ENCODE peak calls at places on chromosome 12, in nine cellular contexts. One of them, this sample, is unnamed.

GRCh38 chr12:125185740-125186470 is 120.7 kb downstream of the AACS start:
- DNase-seq in OCI-LY7: peak
- DNase-seq in HFF-Myc: no peak
- DNase-seq in esophagus squamous epithelium: no peak
- DNase-seq in left ventricle myocardium inferior: peak
- DNase-seq in upper lobe of right lung: peak
- DNase-seq in fibroblast of pulmonary artery: peak
- DNase-seq in lung: peak
- DNase-seq in cardiac fibroblast: peak
- DNase-seq in this sample: no peak

GRCh38 chr12:120468271-120468845 is 1.2 kb downstream of the SRSF9 start:
- DNase-seq in lung: peak
- DNase-seq in HFF-Myc: no peak
- DNase-seq in esophagus squamous epithelium: no peak
- DNase-seq in cardiac fibroblast: peak
- DNase-seq in fibroblast of pulmonary artery: peak
- DNase-seq in OCI-LY7: peak
- DNase-seq in left ventricle myocardium inferior: no peak
- DNase-seq in upper lobe of right lung: peak
- DNase-seq in this sample: peak

GRCh38 chr12:3129301-3130052 is 52.3 kb downstream of the TSPAN9 start:
- DNase-seq in OCI-LY7: no peak
- DNase-seq in lung: no peak
- DNase-seq in HFF-Myc: peak
- DNase-seq in left ventricle myocardium inferior: no peak
- DNase-seq in esophagus squamous epithelium: no peak
- DNase-seq in cardiac fibroblast: peak
- DNase-seq in fibroblast of pulmonary artery: peak
- DNase-seq in upper lobe of right lung: no peak
- DNase-seq in this sample: no peak

GRCh38 chr12:100164153-100164704 is 21.6 kb upstream of the BLTP3B start:
- DNase-seq in esophagus squamous epithelium: no peak
- DNase-seq in lung: no peak
- DNase-seq in HFF-Myc: no peak
- DNase-seq in upper lobe of right lung: no peak
- DNase-seq in left ventricle myocardium inferior: no peak
- DNase-seq in cardiac fibroblast: no peak
- DNase-seq in fibroblast of pulmonary artery: no peak
- DNase-seq in OCI-LY7: no peak
- DNase-seq in this sample: no peak

GRCh38 chr12:46896680-46897079 is 70.9 kb upstream of the SLC38A4 start:
- DNase-seq in lung: no peak
- DNase-seq in fibroblast of pulmonary artery: no peak
- DNase-seq in HFF-Myc: no peak
- DNase-seq in upper lobe of right lung: no peak
- DNase-seq in esophagus squamous epithelium: no peak
- DNase-seq in OCI-LY7: no peak
- DNase-seq in left ventricle myocardium inferior: no peak
- DNase-seq in cardiac fibroblast: no peak
- DNase-seq in this sample: no peak

GRCh38 chr12:75661927-75662326 is 150.5 kb upstream of the KRR1 start:
- DNase-seq in cardiac fibroblast: peak
- DNase-seq in OCI-LY7: no peak
- DNase-seq in fibroblast of pulmonary artery: peak
- DNase-seq in HFF-Myc: no peak
- DNase-seq in lung: no peak
- DNase-seq in esophagus squamous epithelium: no peak
- DNase-seq in left ventricle myocardium inferior: no peak
- DNase-seq in upper lobe of right lung: no peak
- DNase-seq in this sample: no peak

GRCh38 chr12:44532940-44533339 is 343.2 kb downstream of the NELL2 start:
- DNase-seq in lung: no peak
- DNase-seq in HFF-Myc: no peak
- DNase-seq in left ventricle myocardium inferior: no peak
- DNase-seq in OCI-LY7: no peak
- DNase-seq in fibroblast of pulmonary artery: no peak
- DNase-seq in cardiac fibroblast: no peak
- DNase-seq in upper lobe of right lung: no peak
- DNase-seq in esophagus squamous epithelium: no peak
- DNase-seq in this sample: no peak

GRCh38 chr12:127487031-127487430 is 779.9 kb upstream of the TMEM132C start:
- DNase-seq in esophagus squamous epithelium: no peak
- DNase-seq in left ventricle myocardium inferior: no peak
- DNase-seq in upper lobe of right lung: no peak
- DNase-seq in fibroblast of pulmonary artery: no peak
- DNase-seq in OCI-LY7: no peak
- DNase-seq in HFF-Myc: no peak
- DNase-seq in cardiac fibroblast: no peak
- DNase-seq in lung: no peak
- DNase-seq in this sample: no peak

GRCh38 chr12:31590730-31591307 is at the start of gene DENND5B:
- DNase-seq in left ventricle myocardium inferior: peak
- DNase-seq in upper lobe of right lung: peak
- DNase-seq in cardiac fibroblast: peak
- DNase-seq in lung: peak
- DNase-seq in HFF-Myc: no peak
- DNase-seq in fibroblast of pulmonary artery: peak
- DNase-seq in OCI-LY7: peak
- DNase-seq in esophagus squamous epithelium: no peak
- DNase-seq in this sample: no peak

GRCh38 chr12:79451988-79452387 is 238.8 kb downstream of the PAWR start:
- DNase-seq in esophagus squamous epithelium: no peak
- DNase-seq in fibroblast of pulmonary artery: peak
- DNase-seq in lung: no peak
- DNase-seq in left ventricle myocardium inferior: peak
- DNase-seq in cardiac fibroblast: peak
- DNase-seq in OCI-LY7: no peak
- DNase-seq in HFF-Myc: peak
- DNase-seq in upper lobe of right lung: no peak
- DNase-seq in this sample: peak

GRCh38 chr12:60394680-60395079 is 798.9 kb downstream of the SLC16A7 start:
- DNase-seq in cardiac fibroblast: peak
- DNase-seq in lung: no peak
- DNase-seq in HFF-Myc: peak
- DNase-seq in esophagus squamous epithelium: no peak
- DNase-seq in left ventricle myocardium inferior: no peak
- DNase-seq in upper lobe of right lung: no peak
- DNase-seq in OCI-LY7: no peak
- DNase-seq in fibroblast of pulmonary artery: peak
- DNase-seq in this sample: no peak

GRCh38 chr12:121537814-121538698 is 42.8 kb downstream of the KDM2B start:
- DNase-seq in HFF-Myc: no peak
- DNase-seq in cardiac fibroblast: no peak
- DNase-seq in OCI-LY7: peak
- DNase-seq in lung: no peak
- DNase-seq in esophagus squamous epithelium: no peak
- DNase-seq in left ventricle myocardium inferior: no peak
- DNase-seq in upper lobe of right lung: peak
- DNase-seq in fibroblast of pulmonary artery: no peak
- DNase-seq in this sample: no peak

GRCh38 chr12:49843871-49844437 is 1.0 kb upstream of the BCDIN3D start:
- DNase-seq in HFF-Myc: no peak
- DNase-seq in fibroblast of pulmonary artery: no peak
- DNase-seq in esophagus squamous epithelium: no peak
- DNase-seq in upper lobe of right lung: no peak
- DNase-seq in lung: no peak
- DNase-seq in cardiac fibroblast: no peak
- DNase-seq in left ventricle myocardium inferior: no peak
- DNase-seq in OCI-LY7: no peak
- DNase-seq in this sample: no peak
- H3K4me3 ChIP-seq in HFF-Myc: no peak
- H3K4me3 ChIP-seq in fibroblast of pulmonary artery: no peak
- H3K4me3 ChIP-seq in esophagus squamous epithelium: no peak
- H3K4me3 ChIP-seq in upper lobe of right lung: no peak
- H3K4me3 ChIP-seq in lung: no peak
- H3K4me3 ChIP-seq in cardiac fibroblast: no peak
- H3K4me3 ChIP-seq in left ventricle myocardium inferior: no peak
- H3K4me3 ChIP-seq in OCI-LY7: peak
- H3K4me3 ChIP-seq in this sample: no peak

GRCh38 chr12:113757223-113758002 is 208.7 kb downstream of the RBM19 start:
- DNase-seq in upper lobe of right lung: no peak
- DNase-seq in left ventricle myocardium inferior: no peak
- DNase-seq in OCI-LY7: no peak
- DNase-seq in cardiac fibroblast: no peak
- DNase-seq in fibroblast of pulmonary artery: no peak
- DNase-seq in lung: no peak
- DNase-seq in esophagus squamous epithelium: no peak
- DNase-seq in HFF-Myc: no peak
- DNase-seq in this sample: no peak
- TF ChIP-seq CTCF in upper lobe of right lung: no peak
- TF ChIP-seq CTCF in left ventricle myocardium inferior: no peak
- TF ChIP-seq CTCF in OCI-LY7: no peak
- TF ChIP-seq CTCF in cardiac fibroblast: no peak
- TF ChIP-seq CTCF in fibroblast of pulmonary artery: no peak
- TF ChIP-seq CTCF in lung: no peak
- TF ChIP-seq CTCF in esophagus squamous epithelium: no peak
- TF ChIP-seq CTCF in HFF-Myc: no peak
- TF ChIP-seq CTCF in this sample: no peak

GRCh38 chr12:54385251-54385914 is 850 bp upstream of the ZNF385A start:
- DNase-seq in lung: no peak
- DNase-seq in cardiac fibroblast: no peak
- DNase-seq in upper lobe of right lung: peak
- DNase-seq in OCI-LY7: peak
- DNase-seq in HFF-Myc: no peak
- DNase-seq in esophagus squamous epithelium: no peak
- DNase-seq in left ventricle myocardium inferior: peak
- DNase-seq in fibroblast of pulmonary artery: no peak
- DNase-seq in this sample: no peak
- H3K4me3 ChIP-seq in lung: no peak
- H3K4me3 ChIP-seq in cardiac fibroblast: no peak
- H3K4me3 ChIP-seq in upper lobe of right lung: no peak
- H3K4me3 ChIP-seq in OCI-LY7: peak
- H3K4me3 ChIP-seq in HFF-Myc: no peak
- H3K4me3 ChIP-seq in esophagus squamous epithelium: peak
- H3K4me3 ChIP-seq in left ventricle myocardium inferior: peak
- H3K4me3 ChIP-seq in fibroblast of pulmonary artery: no peak
- H3K4me3 ChIP-seq in this sample: no peak

DNA sequence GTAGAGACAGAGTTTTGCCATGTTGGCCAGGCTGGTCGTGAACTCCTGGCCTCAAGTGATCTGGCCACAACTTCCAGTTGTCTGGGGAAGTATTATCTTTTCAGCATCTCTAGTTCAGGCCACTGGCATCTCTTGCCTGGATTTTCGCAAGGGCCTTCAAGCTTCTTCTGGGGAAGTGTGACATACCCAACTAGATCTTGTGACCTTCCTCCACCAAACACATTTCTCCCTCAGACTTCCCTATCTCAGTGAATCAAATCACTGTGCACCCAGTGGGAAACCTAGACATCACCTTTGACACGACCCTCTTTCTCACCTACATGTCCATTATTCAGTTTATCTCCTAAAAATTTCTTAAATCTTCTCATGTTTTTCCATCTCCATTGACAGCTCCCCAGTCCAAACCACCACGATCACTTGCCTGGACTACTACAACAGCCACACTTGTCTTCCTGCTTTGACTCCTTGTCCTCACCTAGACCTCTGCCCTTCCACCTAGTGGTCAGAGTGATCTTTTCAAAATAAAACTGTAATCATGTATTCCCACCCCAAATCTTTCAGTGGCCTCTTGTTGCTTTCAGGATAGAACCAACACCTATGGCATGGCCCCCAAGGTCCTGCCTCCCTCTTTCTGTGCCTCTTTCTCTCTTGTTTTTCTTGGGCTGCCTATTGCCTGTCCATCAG is 3.3 kb downstream of the EEF1AKMT3 start:
- DNase-seq in cardiac fibroblast: no peak
- DNase-seq in esophagus squamous epithelium: no peak
- DNase-seq in HFF-Myc: no peak
- DNase-seq in upper lobe of right lung: no peak
- DNase-seq in OCI-LY7: peak
- DNase-seq in fibroblast of pulmonary artery: no peak
- DNase-seq in left ventricle myocardium inferior: no peak
- DNase-seq in lung: no peak
- DNase-seq in this sample: no peak
- TF ChIP-seq CTCF in cardiac fibroblast: no peak
- TF ChIP-seq CTCF in esophagus squamous epithelium: no peak
- TF ChIP-seq CTCF in HFF-Myc: no peak
- TF ChIP-seq CTCF in upper lobe of right lung: no peak
- TF ChIP-seq CTCF in OCI-LY7: peak
- TF ChIP-seq CTCF in fibroblast of pulmonary artery: no peak
- TF ChIP-seq CTCF in left ventricle myocardium inferior: no peak
- TF ChIP-seq CTCF in lung: no peak
- TF ChIP-seq CTCF in this sample: peak

GRCh38 chr12:56801661-56802622 is 38.8 kb downstream of the HSD17B6 start:
- DNase-seq in esophagus squamous epithelium: no peak
- DNase-seq in OCI-LY7: no peak
- DNase-seq in fibroblast of pulmonary artery: no peak
- DNase-seq in cardiac fibroblast: no peak
- DNase-seq in lung: no peak
- DNase-seq in HFF-Myc: no peak
- DNase-seq in upper lobe of right lung: no peak
- DNase-seq in left ventricle myocardium inferior: no peak
- DNase-seq in this sample: no peak

GRCh38 chr12:56804169-56804568 is 41.0 kb downstream of the HSD17B6 start:
- DNase-seq in fibroblast of pulmonary artery: no peak
- DNase-seq in HFF-Myc: no peak
- DNase-seq in esophagus squamous epithelium: no peak
- DNase-seq in upper lobe of right lung: no peak
- DNase-seq in left ventricle myocardium inferior: no peak
- DNase-seq in lung: no peak
- DNase-seq in cardiac fibroblast: no peak
- DNase-seq in OCI-LY7: no peak
- DNase-seq in this sample: no peak

GRCh38 chr12:56804684-56805083 is 41.6 kb downstream of the HSD17B6 start:
- DNase-seq in cardiac fibroblast: no peak
- DNase-seq in fibroblast of pulmonary artery: no peak
- DNase-seq in HFF-Myc: no peak
- DNase-seq in left ventricle myocardium inferior: no peak
- DNase-seq in esophagus squamous epithelium: no peak
- DNase-seq in OCI-LY7: no peak
- DNase-seq in upper lobe of right lung: no peak
- DNase-seq in lung: no peak
- DNase-seq in this sample: no peak

GRCh38 chr12:56805282-56805855 is 42.2 kb downstream of the HSD17B6 start:
- DNase-seq in upper lobe of right lung: no peak
- DNase-seq in fibroblast of pulmonary artery: no peak
- DNase-seq in OCI-LY7: no peak
- DNase-seq in HFF-Myc: no peak
- DNase-seq in lung: no peak
- DNase-seq in cardiac fibroblast: no peak
- DNase-seq in left ventricle myocardium inferior: no peak
- DNase-seq in esophagus squamous epithelium: no peak
- DNase-seq in this sample: no peak

DNA sequence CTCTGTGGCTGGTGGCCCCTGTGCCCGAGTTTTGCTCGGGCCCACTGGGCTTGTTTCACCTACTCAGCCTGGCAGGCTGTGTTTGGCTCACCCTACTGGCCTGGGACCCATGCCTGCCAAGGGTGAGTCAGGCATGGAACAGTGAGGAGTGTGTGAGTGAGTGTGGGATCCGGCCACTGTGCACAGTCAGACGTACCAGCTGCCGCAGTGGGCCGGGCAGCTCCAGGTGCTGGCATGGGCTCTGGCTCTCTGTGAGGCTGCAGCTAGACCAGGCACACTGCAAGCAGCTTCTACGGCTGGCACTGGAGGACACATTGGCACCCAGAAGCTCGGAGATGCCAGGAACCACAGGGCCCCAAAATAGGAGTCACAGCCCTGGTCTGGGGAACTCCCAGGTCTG is 40.6 kb downstream of the HSD17B6 start:
- DNase-seq in fibroblast of pulmonary artery: no peak
- DNase-seq in left ventricle myocardium inferior: peak
- DNase-seq in lung: no peak
- DNase-seq in esophagus squamous epithelium: no peak
- DNase-seq in HFF-Myc: no peak
- DNase-seq in OCI-LY7: no peak
- DNase-seq in cardiac fibroblast: no peak
- DNase-seq in upper lobe of right lung: no peak
- DNase-seq in this sample: no peak
- H3K4me3 ChIP-seq in fibroblast of pulmonary artery: no peak
- H3K4me3 ChIP-seq in left ventricle myocardium inferior: no peak
- H3K4me3 ChIP-seq in lung: no peak
- H3K4me3 ChIP-seq in esophagus squamous epithelium: no peak
- H3K4me3 ChIP-seq in HFF-Myc: no peak
- H3K4me3 ChIP-seq in OCI-LY7: no peak
- H3K4me3 ChIP-seq in cardiac fibroblast: no peak
- H3K4me3 ChIP-seq in upper lobe of right lung: no peak
- H3K4me3 ChIP-seq in this sample: no peak